ENCODE peak calls at places on chromosomes 7 and 10, in nine cellular contexts. V, X, F, P, A, Y, O, D and W are unnamed samples.

GRCh38 chr10:13949844-13950542 is 363.2 kb downstream of the PRPF18 start:
- DNase-seq in V (peak), X (no peak), F (no peak), P (no peak), A (no peak), Y (no peak), O (peak), D (peak), W (no peak)

GRCh38 chr10:32957341-32958084 is 517 bp downstream of the ITGB1 start:
- DNase-seq in V (peak), X (no peak), F (no peak), P (peak), A (peak), Y (peak), O (no peak), D (peak), W (peak)

GRCh38 chr7:43693687-43694398 is 35.5 kb downstream of the COA1 start:
- DNase-seq in V (peak), X (no peak), F (no peak), P (no peak), A (no peak), Y (no peak), O (peak), D (no peak), W (no peak)

GRCh38 chr10:119139464-119140067 is 25.9 kb downstream of the SFXN4 start:
- DNase-seq in V (peak), X (peak), F (no peak), P (peak), A (peak), Y (peak), O (peak), D (peak), W (peak)

GRCh38 chr10:47423476-47423875 is 39.4 kb upstream of the ZNF488 start:
- DNase-seq in V (peak), X (no peak), F (no peak), P (no peak), A (no peak), Y (no peak), O (peak), D (no peak), W (no peak)

GRCh38 chr7:35289376-35289775 is 35.5 kb upstream of the TBX20 start:
- DNase-seq in V (no peak), X (no peak), F (no peak), P (no peak), A (peak), Y (no peak), O (no peak), D (peak), W (no peak)

GRCh38 chr10:49498465-49498864 is 40.5 kb downstream of the ERCC6 start:
- DNase-seq in V (no peak), X (no peak), F (no peak), P (no peak), A (no peak), Y (no peak), O (no peak), D (no peak), W (no peak)

GRCh38 chr7:4702961-4703512 is 20.9 kb downstream of the FOXK1 start:
- DNase-seq in V (peak), X (no peak), F (no peak), P (no peak), A (peak), Y (no peak), O (no peak), D (no peak), W (peak)

GRCh38 chr10:112226439-112227248 is 43.1 kb upstream of the GPAM start:
- DNase-seq in V (no peak), X (no peak), F (no peak), P (no peak), A (no peak), Y (no peak), O (no peak), D (no peak), W (no peak)

GRCh38 chr7:123431075-123431614 is 103.2 kb downstream of the IQUB start:
- DNase-seq in V (no peak), X (no peak), F (no peak), P (no peak), A (no peak), Y (no peak), O (no peak), D (no peak), W (no peak)

GRCh38 chr10:10489086-10489485 is 528.6 kb upstream of the CELF2 start:
- DNase-seq in V (peak), X (no peak), F (no peak), P (no peak), A (no peak), Y (no peak), O (no peak), D (no peak), W (no peak)

GRCh38 chr10:99536400-99537254 is 3.9 kb downstream of the NKX2-3 start:
- DNase-seq in V (no peak), X (no peak), F (no peak), P (no peak), A (peak), Y (no peak), O (no peak), D (peak), W (peak)

GRCh38 chr7:44617225-44617885 is 10.9 kb downstream of the OGDH start:
- DNase-seq in V (peak), X (no peak), F (no peak), P (no peak), A (no peak), Y (no peak), O (peak), D (no peak), W (no peak)

GRCh38 chr10:132685921-132686680 is 99.8 kb downstream of the NKX6-2 start:
- DNase-seq in V (no peak), X (no peak), F (no peak), P (peak), A (peak), Y (no peak), O (no peak), D (no peak), W (no peak)

GRCh38 chr7:37320140-37320839 is 128.4 kb downstream of the ELMO1 start:
- DNase-seq in V (no peak), X (no peak), F (no peak), P (no peak), A (no peak), Y (no peak), O (no peak), D (no peak), W (no peak)

GRCh38 chr10:73871295-73871914 is 3.0 kb downstream of the CAMK2G start:
- DNase-seq in V (no peak), X (no peak), F (no peak), P (no peak), A (no peak), Y (no peak), O (no peak), D (no peak), W (no peak)

GRCh38 chr7:19249281-19249680 is 104.1 kb upstream of the FERD3L start:
- DNase-seq in V (peak), X (no peak), F (no peak), P (no peak), A (no peak), Y (no peak), O (no peak), D (no peak), W (no peak)

GRCh38 chr7:54189330-54189729 is 352.8 kb upstream of the VSTM2A start:
- DNase-seq in V (no peak), X (no peak), F (no peak), P (no peak), A (no peak), Y (no peak), O (no peak), D (no peak), W (no peak)

GRCh38 chr7:7274782-7275181 is 92.4 kb downstream of the C1GALT1 start:
- DNase-seq in V (peak), X (no peak), F (no peak), P (no peak), A (no peak), Y (no peak), O (peak), D (no peak), W (no peak)

GRCh38 chr10:95264227-95265051 is 26.4 kb downstream of the PDLIM1 start:
- DNase-seq in V (no peak), X (no peak), F (no peak), P (no peak), A (no peak), Y (no peak), O (peak), D (peak), W (no peak)

GRCh38 chr10:109386101-109386500 is 537.2 kb downstream of the XPNPEP1 start:
- DNase-seq in V (no peak), X (no peak), F (no peak), P (no peak), A (no peak), Y (no peak), O (peak), D (no peak), W (no peak)

GRCh38 chr7:7970113-7970619 is 1.6 kb downstream of the GLCCI1 start:
- DNase-seq in V (no peak), X (no peak), F (no peak), P (no peak), A (peak), Y (no peak), O (no peak), D (peak), W (no peak)

GRCh38 chr7:143728333-143728862 is 29.1 kb downstream of the CTAGE6 start:
- DNase-seq in V (no peak), X (no peak), F (no peak), P (no peak), A (no peak), Y (no peak), O (no peak), D (no peak), W (no peak)

GRCh38 chr10:119675483-119676170 is 24.4 kb downstream of the BAG3 start:
- DNase-seq in V (no peak), X (no peak), F (no peak), P (no peak), A (no peak), Y (no peak), O (peak), D (no peak), W (no peak)

GRCh38 chr10:25725917-25726716 is 207.9 kb upstream of the MYO3A start:
- DNase-seq in V (peak), X (peak), F (peak), P (no peak), A (no peak), Y (peak), O (peak), D (peak), W (no peak)